ENCODE peak calls at places on chromosomes 5 and 9, in four cellular contexts. J, U, H and E are unnamed samples.

GRCh38 chr5:72163349-72163983 is 56.2 kb downstream of the MAP1B start:
- DNase-seq in J (no peak), U (no peak), H (no peak), E (no peak)

GRCh38 chr9:127589955-127590370 is 22.1 kb upstream of the STXBP1 start:
- DNase-seq in J (no peak), U (no peak), H (peak), E (peak)

GRCh38 chr9:135574331-135574730 is 12.8 kb downstream of the PAEP start:
- DNase-seq in J (no peak), U (no peak), H (no peak), E (no peak)

GRCh38 chr9:34123682-34124081 is 2.8 kb downstream of the DCAF12 start:
- DNase-seq in J (no peak), U (peak), H (no peak), E (no peak)

GRCh38 chr5:144436007-144436406 is 265.3 kb downstream of the KCTD16 start:
- DNase-seq in J (no peak), U (no peak), H (no peak), E (no peak)

GRCh38 chr5:2901511-2901910 is 150.0 kb upstream of the IRX2 start:
- DNase-seq in J (no peak), U (no peak), H (no peak), E (no peak)

GRCh38 chr5:177130211-177131018 is 3.2 kb upstream of the NSD1 start:
- DNase-seq in J (no peak), U (no peak), H (no peak), E (no peak)

GRCh38 chr5:111948517-111948916 is 191.5 kb upstream of the NREP start:
- DNase-seq in J (no peak), U (no peak), H (no peak), E (no peak)

GRCh38 chr5:58404734-58405133 is 55.2 kb downstream of the PLK2 start:
- DNase-seq in J (no peak), U (no peak), H (no peak), E (no peak)

GRCh38 chr5:9278925-9279603 is 266.8 kb downstream of the SEMA5A start:
- DNase-seq in J (no peak), U (no peak), H (no peak), E (no peak)

GRCh38 chr9:9790216-9790872 is 822.5 kb downstream of the PTPRD start:
- DNase-seq in J (no peak), U (no peak), H (peak), E (peak)

GRCh38 chr5:174295736-174296481 is 250.4 kb downstream of the NSG2 start:
- DNase-seq in J (no peak), U (no peak), H (no peak), E (no peak)

GRCh38 chr9:134602547-134603362 is 38.8 kb upstream of the COL5A1 start:
- DNase-seq in J (peak), U (no peak), H (peak), E (peak)

GRCh38 chr9:129335456-129336129 is 157.5 kb upstream of the IER5L start:
- DNase-seq in J (no peak), U (no peak), H (no peak), E (no peak)

GRCh38 chr9:10793306-10793705 is 180.5 kb upstream of the PTPRD start:
- DNase-seq in J (no peak), U (no peak), H (no peak), E (no peak)

GRCh38 chr5:179376701-179377420 is 31.6 kb upstream of the ADAMTS2 start:
- DNase-seq in J (no peak), U (no peak), H (no peak), E (peak)

GRCh38 chr5:176955895-176956294 is 50.7 kb downstream of the UIMC1 start:
- DNase-seq in J (no peak), U (no peak), H (no peak), E (no peak)

GRCh38 chr9:36781532-36781931 is 208.8 kb downstream of the MELK start:
- DNase-seq in J (no peak), U (no peak), H (peak), E (no peak)

GRCh38 chr9:84002344-84002743 is 21.7 kb downstream of the RMI1 start:
- DNase-seq in J (no peak), U (no peak), H (no peak), E (no peak)

GRCh38 chr5:134136771-134137170 is 22.3 kb downstream of the TCF7 start:
- DNase-seq in J (no peak), U (no peak), H (no peak), E (no peak)

GRCh38 chr5:72167257-72167656 is 60.0 kb downstream of the MAP1B start:
- DNase-seq in J (no peak), U (no peak), H (no peak), E (no peak)

GRCh38 chr5:1055896-1056610 is 47.5 kb downstream of the NKD2 start:
- DNase-seq in J (no peak), U (no peak), H (no peak), E (peak)

GRCh38 chr5:41415242-41415641 is 95.2 kb downstream of the PLCXD3 start:
- DNase-seq in J (no peak), U (no peak), H (no peak), E (no peak)

GRCh38 chr5:33738097-33738496 is 153.7 kb downstream of the ADAMTS12 start:
- DNase-seq in J (no peak), U (no peak), H (no peak), E (no peak)

GRCh38 chr5:140165921-140166270 is 9.1 kb upstream of the CYSTM1 start:
- DNase-seq in J (no peak), U (no peak), H (no peak), E (no peak)

GRCh38 chr9:134640491-134641172 is 971 bp upstream of the COL5A1 start:
- DNase-seq in J (no peak), U (no peak), H (no peak), E (no peak)

GRCh38 chr9:136821333-136822031 is 13.7 kb downstream of the RABL6 start:
- DNase-seq in J (no peak), U (no peak), H (no peak), E (no peak)

GRCh38 chr5:9516591-9516990 is 29.3 kb downstream of the SEMA5A start:
- DNase-seq in J (no peak), U (no peak), H (no peak), E (no peak)

GRCh38 chr5:145856285-145856818 is 16.5 kb downstream of the GRXCR2 start:
- DNase-seq in J (peak), U (no peak), H (peak), E (no peak)

GRCh38 chr9:26326473-26327044 is 566.0 kb downstream of the CAAP1 start:
- DNase-seq in J (peak), U (peak), H (peak), E (peak)

GRCh38 chr5:135019314-135019713 is 14.7 kb downstream of the PITX1 start:
- DNase-seq in J (no peak), U (no peak), H (no peak), E (no peak)

GRCh38 chr9:109463924-109464625 is 34.0 kb downstream of the PTPN3 start:
- DNase-seq in J (no peak), U (peak), H (no peak), E (no peak)

GRCh38 chr5:133807348-133807747 is 161.1 kb downstream of the C5orf15 start:
- DNase-seq in J (no peak), U (no peak), H (no peak), E (no peak)

GRCh38 chr9:124257070-124257864 is 482 bp upstream of the NEK6 start:
- DNase-seq in J (no peak), U (no peak), H (no peak), E (no peak)

GRCh38 chr9:38347946-38348345 is 44.6 kb upstream of the ALDH1B1 start:
- DNase-seq in J (no peak), U (no peak), H (no peak), E (no peak)

DNA sequence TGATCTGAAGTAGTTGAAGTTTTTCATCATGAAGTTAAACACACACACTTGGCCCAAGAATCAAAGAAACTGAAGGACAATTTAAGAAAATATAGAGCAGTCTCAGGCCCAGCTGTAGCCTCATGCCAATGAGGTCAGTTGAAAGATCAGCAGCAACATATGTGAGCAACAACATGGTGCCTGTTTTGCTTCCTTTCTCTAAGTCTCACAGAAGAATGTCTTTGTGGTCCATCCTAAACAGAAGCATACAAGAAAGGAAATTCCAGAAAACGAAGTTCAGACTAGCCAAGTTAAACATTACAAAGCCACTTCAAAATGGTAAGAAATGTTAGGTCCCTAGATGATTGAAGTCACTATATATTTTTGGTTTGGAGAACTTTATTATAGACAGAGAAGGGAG is 1737.3 kb downstream of the MAT2B start:
- DNase-seq in J (no peak), U (no peak), H (no peak), E (no peak)
- TF ChIP-seq TCF12 in J (no peak), U (no peak), H (no peak), E (no peak)

GRCh38 chr5:103424008-103424407 is 138.6 kb downstream of the NUDT12 start:
- DNase-seq in J (no peak), U (no peak), H (no peak), E (no peak)
- TF ChIP-seq TCF12 in J (no peak), U (no peak), H (no peak), E (no peak)

DNA sequence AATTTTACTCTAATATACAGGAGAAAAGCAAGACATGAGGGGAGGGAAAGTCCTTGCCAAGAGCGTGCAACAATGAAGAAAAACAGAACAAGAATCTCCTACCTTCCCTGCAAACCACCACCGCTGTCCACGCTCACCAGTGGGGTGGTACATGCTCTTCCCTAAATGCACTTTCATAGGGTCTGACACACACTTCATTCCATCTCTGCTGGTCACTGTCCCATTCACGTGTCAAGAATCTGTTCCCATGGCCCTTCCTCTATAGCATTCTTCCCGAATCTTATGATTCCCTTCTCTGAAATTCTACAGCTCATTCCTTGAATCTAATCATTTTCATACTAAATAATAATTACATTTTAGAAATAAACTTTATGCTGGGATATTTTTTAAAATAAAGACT is 11.4 kb upstream of the DNAH5 start:
- DNase-seq in J (no peak), U (no peak), H (no peak), E (no peak)
- TF ChIP-seq TCF12 in J (no peak), U (no peak), H (no peak), E (no peak)

DNA sequence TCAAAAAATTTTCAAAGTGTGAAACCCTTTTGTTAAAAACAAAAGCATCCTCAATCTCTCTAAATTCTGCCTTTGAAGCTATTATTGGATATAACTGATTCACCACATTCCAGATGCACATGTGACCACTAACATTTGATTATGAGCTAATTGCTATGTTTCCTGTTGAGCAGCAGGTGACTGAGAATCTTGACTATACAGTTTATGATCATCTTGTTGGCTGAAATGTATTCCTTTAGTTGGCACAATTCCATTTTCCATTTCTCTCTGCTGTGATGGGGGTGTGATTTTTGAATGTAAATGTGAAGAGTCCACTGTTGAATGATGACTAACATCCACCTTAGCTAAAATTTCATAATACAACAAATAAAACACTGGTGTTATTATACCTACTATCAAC is 10.7 kb downstream of the LYSMD3 start:
- DNase-seq in J (no peak), U (no peak), H (no peak), E (no peak)
- TF ChIP-seq TCF12 in J (no peak), U (no peak), H (no peak), E (no peak)

DNA sequence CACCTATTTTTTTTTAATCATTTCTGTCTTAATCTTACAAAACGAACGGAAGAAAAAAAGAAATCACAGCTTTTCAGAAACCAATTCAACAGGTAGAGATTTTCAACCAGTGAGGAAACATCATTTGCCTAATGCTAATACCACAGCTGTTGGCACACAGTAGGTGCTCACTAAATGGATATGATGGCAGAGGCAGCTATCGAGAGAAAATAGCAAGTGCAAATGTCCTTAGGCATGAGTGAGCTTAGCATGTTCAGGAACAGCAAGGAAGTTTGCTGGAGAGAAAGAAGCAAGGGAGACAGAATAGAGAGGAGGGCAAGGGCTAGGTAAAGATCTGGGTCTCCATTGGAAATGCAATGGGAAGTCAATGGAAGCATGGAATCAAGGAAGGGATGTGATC is 49.2 kb downstream of the CEMIP2 start:
- DNase-seq in J (no peak), U (no peak), H (no peak), E (no peak)
- TF ChIP-seq TCF12 in J (no peak), U (no peak), H (no peak), E (no peak)

DNA sequence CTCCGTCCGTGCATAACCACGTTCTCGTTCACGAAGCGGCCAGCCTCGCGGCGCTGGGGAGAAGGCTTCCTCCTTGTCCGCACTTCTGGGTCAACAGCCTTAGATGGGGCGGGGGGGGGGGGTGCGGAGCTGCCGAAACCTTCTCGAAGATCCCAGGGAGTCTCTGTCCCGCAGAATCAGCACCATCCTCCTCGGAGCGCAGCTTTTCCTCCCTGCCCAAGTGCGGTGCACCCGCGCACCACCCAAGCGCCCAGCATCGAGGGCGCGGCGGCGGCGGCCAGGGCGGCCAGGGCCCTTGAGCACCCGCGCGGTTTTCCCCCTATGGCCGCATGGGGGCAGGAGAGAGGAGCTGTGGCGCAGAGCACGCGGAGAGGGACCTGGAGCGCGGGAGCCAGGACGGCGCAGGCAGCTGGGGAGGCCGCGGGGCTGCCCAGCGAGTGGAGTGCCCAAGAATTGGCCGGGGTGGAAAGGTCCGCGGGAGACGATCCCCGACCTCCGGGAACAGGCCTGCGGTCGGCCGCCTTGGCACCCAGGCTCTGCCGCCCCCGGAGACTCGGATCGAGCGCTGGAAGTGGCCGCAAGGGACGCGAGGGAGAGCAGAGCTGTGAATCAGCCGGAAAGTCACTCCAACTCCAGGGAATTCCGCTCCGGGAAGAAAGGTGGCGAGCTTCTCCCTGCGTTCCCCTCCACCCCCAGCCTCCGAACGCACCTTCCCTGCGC is 43.1 kb downstream of the TMEM174 start:
- DNase-seq in J (no peak), U (no peak), H (peak), E (peak)
- TF ChIP-seq TCF12 in J (no peak), U (no peak), H (no peak), E (peak)

DNA sequence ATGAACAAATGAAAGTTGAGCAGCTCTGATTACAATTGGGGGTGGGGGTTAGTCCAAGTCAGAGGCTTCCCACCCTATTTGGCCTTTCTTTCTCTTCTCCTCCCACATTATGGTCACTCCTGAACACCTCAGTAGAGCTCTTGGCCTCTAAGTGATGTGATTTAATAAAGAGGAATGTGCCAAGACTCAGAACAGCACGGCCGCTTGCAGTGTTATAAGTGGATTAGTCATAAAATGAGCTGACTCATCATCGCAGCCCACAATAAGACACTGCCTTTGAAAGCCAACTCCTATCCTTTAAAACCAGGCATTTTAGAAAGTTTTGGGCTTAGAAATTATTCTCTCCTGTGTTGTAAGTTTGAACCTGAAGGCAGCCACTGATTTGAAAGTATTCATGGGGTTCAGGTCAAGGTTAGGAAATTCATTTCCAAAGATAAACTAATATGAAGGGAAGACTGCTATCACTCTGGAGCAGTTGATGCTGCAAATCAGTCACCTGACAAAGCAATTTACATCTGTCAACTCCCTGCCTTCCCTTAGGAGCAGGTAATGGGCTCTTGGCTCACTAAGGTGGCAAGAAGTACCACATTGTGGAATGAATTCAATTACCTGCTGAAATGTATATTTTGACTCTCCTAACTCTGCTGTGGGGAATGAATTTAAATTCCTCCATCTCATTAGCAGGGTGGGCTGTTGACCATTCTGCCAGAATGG is 283.6 kb upstream of the NMUR2 start:
- DNase-seq in J (no peak), U (no peak), H (no peak), E (no peak)
- TF ChIP-seq TCF12 in J (no peak), U (no peak), H (no peak), E (no peak)

GRCh38 chr5:68230285-68230684 is 14.7 kb downstream of the PIK3R1 start:
- DNase-seq in J (no peak), U (no peak), H (no peak), E (no peak)
- TF ChIP-seq TCF12 in J (no peak), U (no peak), H (no peak), E (no peak)

GRCh38 chr5:68251386-68251785 is 35.8 kb downstream of the PIK3R1 start:
- DNase-seq in J (no peak), U (no peak), H (no peak), E (no peak)

GRCh38 chr5:68253612-68254341 is 38.2 kb downstream of the PIK3R1 start:
- DNase-seq in J (no peak), U (no peak), H (no peak), E (no peak)

GRCh38 chr5:68252678-68253520 is 37.3 kb downstream of the PIK3R1 start:
- DNase-seq in J (peak), U (no peak), H (peak), E (peak)

GRCh38 chr5:68250662-68251298 is 35.2 kb downstream of the PIK3R1 start:
- DNase-seq in J (no peak), U (no peak), H (no peak), E (no peak)

GRCh38 chr5:68251804-68252648 is 36.5 kb downstream of the PIK3R1 start:
- DNase-seq in J (no peak), U (no peak), H (no peak), E (peak)
- TF ChIP-seq TCF12 in J (no peak), U (no peak), H (no peak), E (peak)